ENCODE peak calls at places on chromosome 5, in five cellular contexts. W is Kasumi-1; D is kidney epithelial cell; B is activated CD8-positive, alpha-beta memory T cell treated with anti-CD3 and anti-CD28 coated beads, Interleukin-2, amount 50 U/mL, for 48 hours; R is NAMALWA. Q is an unnamed sample.

GRCh38 chr5:173453167-173453566 is 125.0 kb upstream of the STC2 start:
- DNase-seq in W (no peak), D (no peak), B (no peak), R (no peak), Q (no peak)

GRCh38 chr5:54795284-54795683 is 190.1 kb downstream of the ESM1 start:
- DNase-seq in W (no peak), D (no peak), B (no peak), R (no peak), Q (no peak)

GRCh38 chr5:58240286-58240685 is 219.6 kb downstream of the PLK2 start:
- DNase-seq in W (no peak), D (peak), B (no peak), R (no peak), Q (no peak)

GRCh38 chr5:169099801-169100734 is 200.9 kb downstream of the SLIT3 start:
- DNase-seq in W (no peak), D (no peak), B (no peak), R (no peak), Q (no peak)

GRCh38 chr5:92864591-92864990 is 716.4 kb downstream of the NR2F1-AS1 start:
- DNase-seq in W (no peak), D (no peak), B (no peak), R (no peak), Q (no peak)

GRCh38 chr5:104890767-104891166 is 1328.2 kb upstream of the NUDT12 start:
- DNase-seq in W (no peak), D (no peak), B (no peak), R (no peak), Q (no peak)

GRCh38 chr5:9188131-9188530 is 357.7 kb downstream of the SEMA5A start:
- DNase-seq in W (no peak), D (peak), B (no peak), R (no peak), Q (no peak)

GRCh38 chr5:82494942-82495341 is 216.8 kb upstream of the RPS23 start:
- DNase-seq in W (no peak), D (no peak), B (no peak), R (peak), Q (no peak)

GRCh38 chr5:128782446-128782845 is 182.8 kb upstream of the SLC27A6 start:
- DNase-seq in W (no peak), D (peak), B (no peak), R (no peak), Q (peak)

GRCh38 chr5:95726811-95727763 is 4.0 kb upstream of the RHOBTB3 start:
- DNase-seq in W (peak), D (no peak), B (no peak), R (no peak), Q (no peak)

GRCh38 chr5:139700711-139701693 is 52.9 kb downstream of the CXXC5 start:
- DNase-seq in W (peak), D (no peak), B (no peak), R (peak), Q (peak)

GRCh38 chr5:87169300-87169991 is 98.2 kb upstream of the RASA1 start:
- DNase-seq in W (no peak), D (no peak), B (no peak), R (no peak), Q (no peak)

GRCh38 chr5:36060516-36060885 is 6.2 kb downstream of the UGT3A2 start:
- DNase-seq in W (peak), D (no peak), B (no peak), R (peak), Q (no peak)

GRCh38 chr5:114148253-114148652 is 213.6 kb upstream of the KCNN2 start:
- DNase-seq in W (no peak), D (peak), B (no peak), R (no peak), Q (no peak)

GRCh38 chr5:137051165-137051564 is 448.0 kb downstream of the SPOCK1 start:
- DNase-seq in W (no peak), D (no peak), B (no peak), R (no peak), Q (no peak)

GRCh38 chr5:139849942-139850341 is 54.3 kb downstream of the PSD2 start:
- DNase-seq in W (no peak), D (no peak), B (no peak), R (no peak), Q (no peak)

GRCh38 chr5:109239501-109239900 is 170.3 kb downstream of the PJA2 start:
- DNase-seq in W (no peak), D (no peak), B (no peak), R (no peak), Q (no peak)

GRCh38 chr5:163585206-163585605 is 79.8 kb downstream of the MAT2B start:
- DNase-seq in W (no peak), D (peak), B (no peak), R (no peak), Q (no peak)

GRCh38 chr5:14141764-14142163 is 1.4 kb upstream of the TRIO start:
- DNase-seq in W (no peak), D (no peak), B (no peak), R (no peak), Q (no peak)

GRCh38 chr5:127930311-127930710 is 153.3 kb upstream of the SLC12A2 start:
- DNase-seq in W (no peak), D (peak), B (no peak), R (no peak), Q (no peak)

GRCh38 chr5:67047180-67047579 is 149.4 kb downstream of the CD180 start:
- DNase-seq in W (peak), D (no peak), B (no peak), R (no peak), Q (peak)

GRCh38 chr5:72383280-72384205 is 63.4 kb downstream of the PTCD2 start:
- DNase-seq in W (no peak), D (no peak), B (no peak), R (no peak), Q (no peak)

GRCh38 chr5:1162276-1162675 is 39.1 kb upstream of the SLC6A19 start:
- DNase-seq in W (no peak), D (no peak), B (no peak), R (no peak), Q (peak)

GRCh38 chr5:164345173-164345572 is 839.8 kb downstream of the MAT2B start:
- DNase-seq in W (no peak), D (no peak), B (no peak), R (no peak), Q (peak)

GRCh38 chr5:168427224-168427623 is 59.0 kb upstream of the RARS1 start:
- DNase-seq in W (no peak), D (no peak), B (no peak), R (no peak), Q (no peak)

GRCh38 chr5:102670224-102670836 is 84.8 kb upstream of the PAM start:
- DNase-seq in W (peak), D (no peak), B (no peak), R (peak), Q (peak)

GRCh38 chr5:90434116-90434714 is 24.7 kb upstream of the CETN3 start:
- DNase-seq in W (peak), D (no peak), B (peak), R (peak), Q (peak)

GRCh38 chr5:141758316-141758965 is 76.4 kb upstream of the ARAP3 start:
- DNase-seq in W (no peak), D (no peak), B (no peak), R (no peak), Q (no peak)

GRCh38 chr5:134833340-134834032 is 12.3 kb upstream of the C5orf24 start:
- DNase-seq in W (no peak), D (no peak), B (no peak), R (no peak), Q (no peak)

GRCh38 chr5:125914471-125914870 is 508.7 kb upstream of the GRAMD2B start:
- DNase-seq in W (no peak), D (no peak), B (no peak), R (no peak), Q (no peak)

GRCh38 chr5:32263683-32264082 is 49.1 kb downstream of the MTMR12 start:
- DNase-seq in W (no peak), D (no peak), B (no peak), R (no peak), Q (no peak)

GRCh38 chr5:150342583-150342982 is 14.9 kb upstream of the TCOF1 start:
- DNase-seq in W (no peak), D (no peak), B (no peak), R (no peak), Q (no peak)